ENCODE peak calls at places on chromosomes 2 and 18, in six cellular contexts. J, M, G, U, Z and L are unnamed samples.

GRCh38 chr2:183148967-183149366 is 24.7 kb downstream of the NUP35 start:
- DNase-seq in J (no peak), M (no peak), G (no peak), U (no peak), Z (no peak), L (no peak)

GRCh38 chr2:101463885-101464653 is 10.8 kb downstream of the RFX8 start:
- DNase-seq in J (peak; percentile 85), M (no peak), G (no peak), U (no peak), Z (peak; percentile 27), L (no peak)

GRCh38 chr2:6368271-6368670 is 497.4 kb downstream of the CMPK2 start:
- DNase-seq in J (no peak), M (no peak), G (no peak), U (no peak), Z (no peak), L (no peak)

GRCh38 chr2:187581125-187581896 is 27.1 kb upstream of the TFPI start:
- DNase-seq in J (peak; percentile 22), M (no peak), G (peak; percentile 28), U (peak; percentile 23), Z (peak; percentile 52), L (peak; percentile 74)

GRCh38 chr18:46481847-46482245 is 175.2 kb downstream of the LOXHD1 start:
- DNase-seq in J (no peak), M (no peak), G (no peak), U (no peak), Z (no peak), L (no peak)

GRCh38 chr2:189411860-189412259 is 29.4 kb upstream of the WDR75 start:
- DNase-seq in J (peak; percentile 20), M (no peak), G (no peak), U (no peak), Z (no peak), L (no peak)

GRCh38 chr18:79608069-79608468 is 71.5 kb upstream of the CTDP1 start:
- DNase-seq in J (no peak), M (no peak), G (no peak), U (no peak), Z (no peak), L (no peak)

GRCh38 chr18:3360211-3360610 is 89.8 kb upstream of the TGIF1 start:
- DNase-seq in J (no peak), M (peak; percentile 47), G (no peak), U (no peak), Z (no peak), L (no peak)

GRCh38 chr2:69131452-69131851 is 118.5 kb downstream of the ANTXR1 start:
- DNase-seq in J (no peak), M (no peak), G (no peak), U (no peak), Z (no peak), L (no peak)